ENCODE peak calls at places on chromosomes 2 and 18, in eight cellular contexts. O is mammary epithelial cell, E is HCT116, J is AG04450, X is Panc1, G is astrocyte of the spinal cord, Q is WERI-Rb-1, C is chondrocyte. I is an unnamed sample.

GRCh38 chr2:231479455-231479854 is 15.2 kb upstream of the NCL start:
- DNase-seq in O (no peak), Q (peak), X (no peak), C (no peak), J (no peak), E (no peak), G (no peak), I (no peak)

GRCh38 chr18:21191596-21192307 is 50.3 kb upstream of the GREB1L start:
- DNase-seq in J (peak), C (no peak), X (no peak), O (peak), E (peak), G (peak), Q (peak), I (peak)

GRCh38 chr2:98445167-98445522 is 487 bp downstream of the INPP4A start:
- DNase-seq in C (no peak), G (peak), E (no peak), J (no peak), X (no peak), O (peak), Q (peak), I (no peak)

GRCh38 chr2:141187063-141187429 is 943.8 kb downstream of the LRP1B start:
- DNase-seq in X (no peak), E (no peak), J (peak), Q (no peak), C (no peak), O (no peak), G (no peak), I (no peak)

GRCh38 chr2:20241973-20242726 is 17.2 kb upstream of the SDC1 start:
- DNase-seq in J (no peak), C (no peak), G (no peak), X (no peak), E (no peak), O (no peak), Q (no peak), I (no peak)

GRCh38 chr2:150846691-150847090 is 359.2 kb upstream of the RND3 start:
- DNase-seq in J (no peak), G (no peak), Q (no peak), C (no peak), E (no peak), X (no peak), O (no peak), I (no peak)

GRCh38 chr2:12704378-12704777 is 12.4 kb upstream of the TRIB2 start:
- DNase-seq in O (no peak), C (no peak), X (no peak), J (no peak), Q (no peak), E (no peak), G (no peak), I (no peak)

GRCh38 chr2:227033471-227034148 is 130.4 kb downstream of the COL4A4 start:
- DNase-seq in J (peak), C (no peak), G (peak), X (peak), O (peak), E (peak), Q (peak), I (no peak)

GRCh38 chr18:77208969-77209368 is 40.7 kb upstream of the GALR1 start:
- DNase-seq in E (no peak), C (no peak), G (peak), X (no peak), Q (no peak), J (no peak), O (no peak), I (peak)

DNA sequence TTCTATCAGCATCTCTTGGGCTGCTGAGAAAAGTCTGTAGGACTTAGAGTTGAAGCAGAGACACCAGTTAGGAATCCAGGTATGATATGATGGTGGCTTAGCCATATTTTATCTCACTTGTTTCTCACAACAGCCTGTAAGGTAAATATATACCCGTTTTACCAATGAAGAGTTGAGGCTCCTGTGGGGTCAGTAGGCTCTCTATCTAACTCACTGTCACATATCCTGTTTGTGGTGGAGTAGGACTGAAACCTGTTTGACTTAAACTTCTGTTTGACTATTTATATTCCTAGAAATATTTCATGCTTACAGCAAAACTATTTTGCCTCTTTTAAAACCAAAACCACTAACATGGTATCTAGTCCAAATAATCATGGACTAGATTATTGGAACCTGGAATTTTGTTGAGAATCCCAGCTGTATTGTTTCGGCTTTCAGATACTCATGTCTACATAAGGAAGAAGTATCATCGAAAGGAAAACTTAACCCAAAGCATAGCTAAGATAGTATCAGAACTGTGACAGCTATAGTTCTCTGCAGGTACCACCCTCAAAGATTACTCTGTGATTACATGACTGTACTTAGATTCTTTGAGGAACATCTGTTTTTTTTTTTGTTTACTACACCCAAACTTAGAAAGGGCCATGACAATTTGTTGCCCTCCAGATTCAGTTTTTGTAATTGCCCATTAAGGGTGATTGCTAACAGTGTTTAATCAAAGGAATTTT is 216.1 kb upstream of the THUMPD2 start:
- DNase-seq in O (no peak), X (no peak), J (no peak), G (no peak), C (no peak), E (no peak), Q (no peak), I (no peak)
- TF ChIP-seq CTCF in O (no peak), X (no peak), J (no peak), G (no peak), C (no peak), E (no peak), Q (no peak), I (no peak)

GRCh38 chr2:30666307-30666874 is 140.9 kb downstream of the CAPN13 start:
- DNase-seq in O (peak), X (peak), J (peak), E (no peak), Q (no peak), G (peak), C (no peak), I (peak)

GRCh38 chr2:30675758-30676157 is 131.5 kb downstream of the CAPN13 start:
- DNase-seq in C (no peak), X (no peak), Q (no peak), J (no peak), G (no peak), E (no peak), O (no peak), I (no peak)

GRCh38 chr2:30673127-30673526 is 134.1 kb downstream of the CAPN13 start:
- DNase-seq in C (no peak), Q (no peak), J (no peak), G (no peak), E (no peak), O (no peak), X (no peak), I (no peak)

GRCh38 chr2:30665761-30666306 is 141.4 kb downstream of the CAPN13 start:
- DNase-seq in J (no peak), C (no peak), G (no peak), Q (no peak), O (no peak), X (no peak), E (no peak), I (no peak)

DNA sequence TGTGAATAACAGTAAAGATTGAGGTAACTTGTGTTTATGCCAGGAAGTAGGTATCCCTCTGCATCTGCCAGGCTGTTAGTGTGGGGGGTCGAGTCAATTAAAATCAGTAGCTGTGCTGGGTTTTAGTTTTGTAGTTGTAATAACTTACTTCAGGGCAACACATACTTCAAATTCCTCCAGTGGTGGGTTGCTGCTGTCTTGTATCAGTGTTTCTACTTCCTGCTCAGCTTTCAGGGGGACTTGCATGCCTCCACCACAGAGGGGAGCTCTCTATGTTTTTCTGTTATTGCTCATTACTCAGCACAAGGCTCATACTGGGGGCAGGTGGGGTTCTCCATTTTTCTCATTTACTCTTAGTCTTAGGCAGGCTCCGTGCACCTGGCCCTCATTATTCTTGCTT is 136.8 kb downstream of the CAPN13 start:
- DNase-seq in O (no peak), C (no peak), Q (no peak), G (no peak), E (no peak), X (no peak), J (no peak), I (no peak)
- TF ChIP-seq CTCF in O (no peak), C (no peak), Q (peak), G (no peak), E (no peak), X (no peak), J (no peak), I (no peak)

GRCh38 chr2:73997813-73998212 is 13.1 kb downstream of the TET3 start:
- DNase-seq in E (no peak), X (no peak), C (no peak), G (no peak), J (no peak), Q (no peak), O (no peak), I (no peak)
- TF ChIP-seq CTCF in E (no peak), X (no peak), C (peak), G (no peak), J (no peak), Q (peak), O (no peak), I (no peak)

GRCh38 chr2:229153946-229154345 is 117.1 kb downstream of the PID1 start:
- DNase-seq in G (no peak), C (no peak), X (no peak), Q (no peak), E (no peak), J (no peak), O (no peak), I (no peak)
- TF ChIP-seq CTCF in G (no peak), C (no peak), X (no peak), Q (no peak), E (no peak), J (no peak), O (no peak), I (no peak)

I was measured in astrocyte of the cerebellum.